ENCODE peak calls at places on chromosomes 4 and X, in seven cellular contexts. T is occipital lobe; U is Right ventricle myocardium superior; Y is HuH-7.5; M is mammary epithelial cell; J is RPMI7951; H is CD4-positive, CD25-positive, alpha-beta regulatory T cell. F is an unnamed sample.

GRCh38 chr4:836781-837301 is 10.9 kb upstream of the CPLX1 start:
- DNase-seq in T (no peak), U (peak; percentile 31), Y (no peak), M (no peak), J (no peak), H (no peak), F (no peak)

GRCh38 chr4:174871407-174871806 is 42.4 kb upstream of the GLRA3 start:
- DNase-seq in T (no peak), U (no peak), Y (no peak), M (no peak), J (no peak), H (no peak), F (no peak)

GRCh38 chr4:35105486-35105885 is 1138.8 kb downstream of the ARAP2 start:
- DNase-seq in T (no peak), U (no peak), Y (no peak), M (no peak), J (no peak), H (no peak), F (no peak)

GRCh38 chrX:30023451-30023850 is 191.9 kb upstream of the MAGEB2 start:
- DNase-seq in T (no peak), U (no peak), Y (no peak), M (no peak), J (peak; percentile 37), H (no peak), F (no peak)

GRCh38 chr4:53914313-53915016 is 149.9 kb downstream of the CHIC2 start:
- DNase-seq in T (no peak), U (no peak), Y (no peak), M (peak; percentile 97), J (peak; percentile 71), H (peak; percentile 5), F (peak; percentile 87)

GRCh38 chr4:84688605-84689004 is 105.7 kb downstream of the CDS1 start:
- DNase-seq in T (no peak), U (no peak), Y (no peak), M (no peak), J (no peak), H (no peak), F (no peak)

GRCh38 chrX:51608071-51608470 is 10.6 kb downstream of the CENPVL3 start:
- DNase-seq in T (peak; percentile 4), U (no peak), Y (no peak), M (peak; percentile 28), J (peak; percentile 33), H (no peak), F (no peak)

GRCh38 chr4:129095811-129096454 is at the start of gene C4orf33:
- DNase-seq in T (peak; percentile 6), U (peak; percentile 78), Y (peak; percentile 18), M (peak; percentile 66), J (peak; percentile 68), H (peak; percentile 95), F (peak; percentile 74)

GRCh38 chr4:82043809-82044137 is 330.0 kb downstream of the HNRNPD start:
- DNase-seq in T (no peak), U (no peak), Y (no peak), M (no peak), J (no peak), H (no peak), F (no peak)